ENCODE peak calls at places on chromosomes 11 and 22, in eight cellular contexts. S is A549, H is IMR-90, I is K562, Q is WTC11, K is HepG2, Y is GM12878, B is H1. W is an unnamed sample.

GRCh38 chr11:106413222-106413621 is 335.8 kb downstream of the AASDHPPT start:
- DNase-seq in S (no peak), H (no peak), I (no peak), Q (no peak), K (no peak), Y (no peak), B (no peak), W (no peak)

GRCh38 chr11:68447015-68447801 is 13.3 kb upstream of the PPP6R3 start:
- DNase-seq in S (peak), H (peak), I (peak), Q (peak), K (peak), Y (no peak), B (peak), W (peak)

GRCh38 chr11:14300661-14301304 is 58.2 kb downstream of the RRAS2 start:
- DNase-seq in S (peak), H (peak), I (peak), Q (peak), K (peak), Y (no peak), B (peak), W (peak)

GRCh38 chr11:70819022-70819421 is 420.7 kb downstream of the CTTN start:
- DNase-seq in S (no peak), H (no peak), I (no peak), Q (no peak), K (no peak), Y (no peak), B (no peak), W (no peak)

GRCh38 chr11:101436511-101437142 is 147.2 kb downstream of the TRPC6 start:
- DNase-seq in S (peak), H (peak), I (peak), Q (peak), K (peak), Y (no peak), B (no peak), W (peak)

GRCh38 chr11:68525930-68526329 is 65.4 kb downstream of the PPP6R3 start:
- DNase-seq in S (no peak), H (peak), I (no peak), Q (no peak), K (no peak), Y (no peak), B (no peak), W (no peak)

GRCh38 chr11:10492084-10492483 is 37.0 kb downstream of the AMPD3 start:
- DNase-seq in S (no peak), H (no peak), I (no peak), Q (no peak), K (no peak), Y (no peak), B (no peak), W (no peak)

GRCh38 chr22:19709063-19709769 is 5.1 kb upstream of the SEPTIN5 start:
- DNase-seq in S (no peak), H (no peak), I (no peak), Q (peak), K (no peak), Y (no peak), B (no peak), W (peak)

DNA sequence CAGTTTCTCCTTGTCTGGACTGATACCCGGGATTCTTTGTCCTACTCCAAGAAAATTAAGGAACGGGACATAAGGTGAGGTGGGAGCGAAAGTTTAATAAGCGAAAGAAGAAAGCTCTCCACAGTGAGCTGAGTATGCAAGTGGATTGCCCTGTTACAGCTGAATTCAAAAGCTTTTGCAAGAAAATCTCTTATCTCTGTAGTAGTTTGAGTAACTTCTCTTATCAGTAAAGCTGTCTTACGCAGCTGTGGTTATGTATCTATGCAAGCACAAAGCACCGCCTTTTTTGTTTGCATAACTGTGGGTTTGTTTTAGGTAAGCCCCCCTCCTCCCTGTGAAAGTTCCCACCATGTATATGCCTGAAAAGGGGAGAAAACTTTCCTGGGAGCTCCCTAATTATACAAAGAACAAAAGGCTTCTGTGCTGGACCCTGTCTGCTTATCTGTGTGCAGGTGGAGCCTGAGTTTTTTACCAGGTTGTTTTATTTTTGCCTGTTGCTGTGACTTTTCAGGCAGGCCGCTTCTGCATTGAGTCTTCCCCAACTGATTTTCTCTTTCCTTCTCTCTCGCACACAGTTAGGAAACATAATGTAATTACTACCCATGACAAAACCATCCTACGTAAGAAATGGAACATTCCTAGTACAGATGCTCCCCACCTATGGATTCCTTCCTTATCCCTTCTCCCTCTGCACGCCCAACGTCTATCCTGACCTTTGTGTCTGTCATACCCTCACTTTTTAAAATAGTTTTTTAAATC is 826 bp upstream of the PLAAT5 start:
- DNase-seq in S (no peak), H (peak), I (peak), Q (no peak), K (peak), Y (no peak), B (no peak), W (no peak)
- TF ChIP-seq USF2 in S (no peak), H (no peak), I (no peak), Q (no peak), K (no peak), Y (no peak), B (no peak), W (no peak)

GRCh38 chr22:20774882-20775281 is 969 bp downstream of the SERPIND1 start:
- DNase-seq in S (no peak), H (no peak), I (no peak), Q (no peak), K (no peak), Y (no peak), B (no peak), W (no peak)
- TF ChIP-seq USF2 in S (no peak), H (no peak), I (no peak), Q (no peak), K (no peak), Y (no peak), B (no peak), W (no peak)

GRCh38 chr22:49570032-49570848 is 257.4 kb downstream of the BRD1 start:
- DNase-seq in S (no peak), H (no peak), I (no peak), Q (no peak), K (no peak), Y (no peak), B (no peak), W (no peak)
- TF ChIP-seq USF2 in S (no peak), H (no peak), I (no peak), Q (no peak), K (no peak), Y (no peak), B (no peak), W (no peak)

DNA sequence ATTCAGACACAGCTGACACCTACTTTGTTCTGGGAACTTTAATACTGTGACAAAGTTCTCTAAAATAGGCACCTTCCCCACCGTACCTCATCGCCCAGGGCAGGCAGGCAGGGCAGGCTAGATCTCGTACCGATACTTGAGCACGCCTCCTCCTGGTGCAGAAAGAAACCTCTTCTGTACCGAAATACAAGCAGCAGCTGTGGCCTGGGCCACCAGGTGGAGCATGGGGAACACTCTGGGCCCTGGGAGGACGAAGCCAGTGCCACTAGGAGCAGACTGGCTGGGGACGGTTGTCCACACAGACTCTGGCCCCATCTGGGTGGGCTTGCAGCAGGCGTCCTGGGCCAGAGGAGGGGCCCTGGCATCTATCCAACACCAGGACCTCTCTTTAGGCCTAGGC is 12.8 kb downstream of the PMM1 start:
- DNase-seq in S (peak), H (peak), I (peak), Q (peak), K (peak), Y (no peak), B (no peak), W (peak)
- TF ChIP-seq USF2 in S (no peak), H (no peak), I (no peak), Q (no peak), K (no peak), Y (no peak), B (peak), W (no peak)

DNA sequence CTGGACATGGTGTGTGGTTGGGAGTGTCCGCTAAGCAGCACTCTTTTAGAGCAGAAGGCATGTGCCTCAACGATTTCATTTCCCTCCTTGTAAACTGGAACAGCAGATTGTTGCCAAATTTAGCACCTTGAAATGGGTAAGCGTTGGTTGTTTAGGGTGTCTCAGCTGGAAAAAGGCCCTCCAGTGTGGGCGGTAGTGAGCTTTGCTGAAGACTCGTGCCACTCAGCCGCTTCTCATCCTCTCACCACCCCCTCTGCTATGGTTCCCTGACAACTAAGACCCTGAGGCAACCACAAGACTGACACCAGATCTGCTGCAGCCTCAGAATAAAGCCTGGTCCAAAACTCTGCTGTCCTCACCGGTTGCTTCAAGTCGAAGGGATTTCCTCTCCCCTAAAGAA is 9.9 kb upstream of the FERMT3 start:
- DNase-seq in S (no peak), H (no peak), I (no peak), Q (no peak), K (no peak), Y (no peak), B (no peak), W (no peak)
- TF ChIP-seq USF2 in S (no peak), H (no peak), I (no peak), Q (no peak), K (no peak), Y (no peak), B (no peak), W (no peak)

W was measured in SK-N-SH.